ENCODE peak calls at places on chromosomes 5 and 9, in four cellular contexts. V is tibial artery, Y is osteocyte, K is WTC11. A is an unnamed sample.

GRCh38 chr5:122877518-122877917 is 32.1 kb downstream of the SNX24 start:
- DNase-seq in K (no peak), Y (no peak), V (no peak), A (no peak)

GRCh38 chr9:114499528-114499927 is 5.7 kb downstream of the WHRN start:
- DNase-seq in Y (no peak), K (no peak), V (no peak), A (peak)

GRCh38 chr5:141135030-141135717 is at the start of gene PCDHB5:
- DNase-seq in V (no peak), K (peak), Y (no peak), A (peak)

GRCh38 chr5:179908528-179908927 is 831 bp upstream of the TBC1D9B start:
- DNase-seq in K (peak), V (no peak), Y (no peak), A (peak)

GRCh38 chr9:117723986-117724654 is 19.9 kb downstream of the TLR4 start:
- DNase-seq in V (no peak), K (no peak), Y (no peak), A (no peak)

GRCh38 chr9:87868635-87869034 is 14.0 kb upstream of the SPATA31E1 start:
- DNase-seq in V (no peak), K (no peak), Y (peak), A (no peak)

GRCh38 chr5:132260714-132261615 is 3.5 kb downstream of the PDLIM4 start:
- DNase-seq in V (peak), K (no peak), Y (peak), A (no peak)

GRCh38 chr9:81993656-81994055 is 5.1 kb downstream of the SPATA31D1 start:
- DNase-seq in K (no peak), V (no peak), Y (no peak), A (no peak)

GRCh38 chr5:3432135-3432534 is 163.5 kb upstream of the IRX1 start:
- DNase-seq in V (no peak), K (no peak), Y (no peak), A (no peak)

GRCh38 chr5:71452876-71453275 is 2.6 kb upstream of the BDP1 start:
- DNase-seq in K (no peak), V (no peak), Y (no peak), A (no peak)

GRCh38 chr5:56569576-56569975 is 245.8 kb upstream of the MAP3K1 start:
- DNase-seq in Y (no peak), V (no peak), K (no peak), A (no peak)

GRCh38 chr9:73680831-73681230 is 529.2 kb downstream of the ANXA1 start:
- DNase-seq in K (no peak), V (no peak), Y (no peak), A (no peak)

GRCh38 chr9:97510797-97511761 is 9.6 kb downstream of the TMOD1 start:
- DNase-seq in Y (peak), K (no peak), V (peak), A (no peak)

GRCh38 chr5:96344678-96345612 is 88.1 kb downstream of the PCSK1 start:
- DNase-seq in Y (no peak), V (no peak), K (no peak), A (no peak)

GRCh38 chr9:72915659-72916058 is 37.2 kb downstream of the ALDH1A1 start:
- DNase-seq in K (no peak), V (no peak), Y (no peak), A (no peak)

GRCh38 chr5:180090769-180091546 is 19.4 kb upstream of the RNF130 start:
- DNase-seq in Y (no peak), K (peak), V (peak), A (no peak)

GRCh38 chr5:15968994-15969393 is 210.6 kb downstream of the MARCHF11 start:
- DNase-seq in K (no peak), V (no peak), Y (no peak), A (no peak)

GRCh38 chr9:136587145-136587943 is 41.5 kb upstream of the NOTCH1 start:
- DNase-seq in V (no peak), K (peak), Y (no peak), A (peak)

GRCh38 chr5:79224275-79224984 is 11.5 kb upstream of the JMY start:
- DNase-seq in Y (no peak), K (no peak), V (no peak), A (no peak)

GRCh38 chr9:130444565-130445221 is at the start of gene ASS1:
- DNase-seq in K (peak), V (peak), Y (no peak), A (peak)

GRCh38 chr9:13557724-13558123 is 278.2 kb upstream of the MPDZ start:
- DNase-seq in Y (no peak), K (no peak), V (no peak), A (no peak)

GRCh38 chr5:62354028-62354874 is 48.2 kb downstream of the KIF2A start:
- DNase-seq in V (no peak), K (no peak), Y (no peak), A (no peak)

GRCh38 chr5:124649548-124650501 is 96.6 kb downstream of the ZNF608 start:
- DNase-seq in K (no peak), Y (no peak), V (peak), A (no peak)

GRCh38 chr5:119049824-119050449 is 20.9 kb upstream of the DMXL1 start:
- DNase-seq in K (no peak), Y (no peak), V (no peak), A (no peak)

GRCh38 chr5:55350754-55351153 is 43.0 kb downstream of the MTREX start:
- DNase-seq in Y (no peak), V (no peak), K (no peak), A (no peak)

GRCh38 chr5:65506961-65507360 is 25.2 kb upstream of the ADAMTS6 start:
- DNase-seq in Y (no peak), K (no peak), V (no peak), A (no peak)

GRCh38 chr5:151186052-151186451 is 28.5 kb upstream of the ANXA6 start:
- DNase-seq in K (no peak), Y (no peak), V (no peak), A (no peak)

GRCh38 chr5:34552686-34553085 is 103.4 kb upstream of the RAI14 start:
- DNase-seq in V (no peak), K (no peak), Y (no peak), A (no peak)

GRCh38 chr9:61673664-61674381 is 484.0 kb downstream of the SPATA31A7 start:
- DNase-seq in K (no peak), Y (peak), V (peak), A (no peak)

GRCh38 chr9:4009006-4009511 is 290.8 kb downstream of the GLIS3 start:
- DNase-seq in Y (no peak), V (no peak), K (no peak), A (no peak)

GRCh38 chr9:3960661-3961144 is 339.2 kb downstream of the GLIS3 start:
- DNase-seq in Y (no peak), V (no peak), K (no peak), A (no peak)

GRCh38 chr5:153402550-153402949 is 87.9 kb upstream of the GRIA1 start:
- DNase-seq in Y (no peak), K (no peak), V (no peak), A (no peak)

GRCh38 chr5:140205216-140205615 is 30.2 kb downstream of the CYSTM1 start:
- DNase-seq in Y (no peak), V (no peak), K (no peak), A (no peak)

GRCh38 chr9:82164159-82164558 is 175.6 kb downstream of the SPATA31D1 start:
- DNase-seq in Y (no peak), K (no peak), V (no peak), A (no peak)

DNA sequence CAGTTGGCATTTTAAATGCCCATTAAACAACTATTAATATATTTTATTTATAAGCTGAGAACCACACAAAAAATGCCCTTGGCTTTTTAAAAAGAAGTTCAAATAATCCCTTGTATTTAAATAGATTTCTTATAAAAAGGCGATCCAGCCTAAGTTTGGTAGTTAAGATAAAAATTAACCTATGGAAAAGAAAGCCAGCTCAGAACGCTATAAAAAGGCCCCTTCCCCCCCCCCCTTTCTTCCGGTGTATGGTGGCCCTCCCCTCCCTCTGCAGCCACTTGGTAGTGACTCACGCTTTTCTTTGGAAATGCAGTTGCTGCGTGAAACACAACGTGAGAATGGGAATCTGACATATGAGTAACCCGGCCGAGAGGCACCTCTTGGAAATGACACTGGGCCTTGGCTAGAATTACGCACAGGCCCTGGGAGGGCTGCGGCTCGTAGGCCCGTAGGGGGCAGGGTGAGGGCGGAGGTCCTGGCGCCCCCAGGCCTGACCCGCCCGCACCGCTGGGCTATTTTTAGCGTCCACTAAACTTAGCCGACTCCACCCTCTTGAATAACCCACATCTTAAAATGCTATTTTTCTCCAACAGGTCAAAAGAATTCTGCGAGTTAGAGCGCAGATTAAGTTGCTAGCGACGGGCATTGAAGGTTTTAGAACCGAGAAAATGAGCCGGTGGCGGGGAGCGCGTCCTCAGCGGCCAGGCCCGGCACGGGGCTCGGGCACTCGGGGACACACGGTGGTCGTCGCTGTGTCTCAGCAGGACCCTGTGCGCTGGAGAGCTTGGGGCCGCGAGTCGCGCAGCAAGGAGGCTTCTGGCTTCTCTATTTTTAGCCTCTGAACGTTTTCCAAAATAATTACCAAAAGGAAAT is 168.7 kb downstream of the AUH start:
- DNase-seq in Y (peak), K (peak), V (peak), A (peak)
- TF ChIP-seq CTCF in Y (no peak), K (no peak), V (peak), A (peak)

GRCh38 chr9:75599249-75599648 is 291.2 kb upstream of the PCSK5 start:
- DNase-seq in Y (no peak), K (no peak), V (no peak), A (no peak)

GRCh38 chr9:75602074-75602473 is 288.4 kb upstream of the PCSK5 start:
- DNase-seq in K (no peak), Y (no peak), V (no peak), A (no peak)

GRCh38 chr9:75604661-75605060 is 285.8 kb upstream of the PCSK5 start:
- DNase-seq in V (no peak), K (no peak), Y (no peak), A (no peak)

DNA sequence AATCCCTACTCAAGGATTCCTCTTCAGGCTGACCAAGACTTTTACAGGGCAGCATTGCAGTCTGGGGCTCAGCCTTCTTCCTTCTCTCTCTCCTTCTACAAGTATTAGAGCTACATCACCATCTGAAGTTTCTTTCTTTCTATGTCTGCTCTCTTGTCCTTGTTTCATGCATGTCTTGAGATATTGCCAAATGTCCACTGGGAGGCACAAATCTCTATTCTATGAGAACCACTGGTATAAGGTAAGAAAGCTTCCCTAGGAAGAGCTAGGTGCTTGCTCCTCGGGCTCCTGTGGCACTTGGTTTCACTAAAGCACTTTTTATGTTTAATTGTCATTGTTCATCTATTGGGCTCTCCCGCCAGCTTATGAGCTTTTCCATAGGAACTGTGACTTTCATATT is 289.2 kb upstream of the PCSK5 start:
- DNase-seq in Y (no peak), K (no peak), V (no peak), A (no peak)
- TF ChIP-seq CTCF in Y (no peak), K (no peak), V (no peak), A (no peak)

DNA sequence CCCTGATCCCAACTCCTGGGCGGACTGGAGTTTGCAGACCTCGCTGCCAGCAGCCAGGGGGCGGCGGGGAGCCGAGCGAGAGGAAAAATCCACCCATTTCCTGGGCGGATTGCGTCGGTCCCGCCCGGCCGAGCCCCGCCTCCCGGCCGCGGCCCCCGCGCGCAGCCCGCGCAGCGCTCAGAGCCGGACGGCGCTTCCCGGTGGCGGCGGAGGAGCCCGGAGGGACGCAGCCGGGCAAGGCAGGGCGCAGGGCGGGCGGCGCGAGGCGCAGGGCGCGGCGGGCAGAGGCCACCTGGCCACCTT is at the start of gene OLFM1:
- DNase-seq in V (peak), Y (no peak), K (peak), A (peak)
- TF ChIP-seq CTCF in V (peak), Y (peak), K (peak), A (peak)

DNA sequence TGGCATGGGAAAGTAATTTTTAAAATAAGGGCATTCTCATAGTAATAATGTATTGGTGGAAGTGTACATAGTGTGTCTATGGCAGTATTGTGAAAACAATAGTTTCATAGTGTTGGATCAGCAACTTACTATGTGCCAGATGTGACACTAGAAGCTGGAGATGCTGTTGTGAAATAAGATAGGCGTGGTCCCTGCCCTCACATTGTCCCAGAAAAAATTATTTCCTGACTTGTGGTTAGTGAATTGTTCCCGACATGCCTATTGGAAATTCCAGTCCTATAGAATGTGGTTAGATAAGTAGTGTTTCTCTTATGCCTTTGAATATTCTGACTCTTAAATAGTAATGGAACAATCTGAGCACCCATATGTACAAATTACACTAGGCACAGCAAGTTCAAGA is 55.3 kb upstream of the MTAP start:
- DNase-seq in Y (no peak), V (no peak), K (no peak), A (no peak)
- TF ChIP-seq CTCF in Y (no peak), V (no peak), K (no peak), A (no peak)

DNA sequence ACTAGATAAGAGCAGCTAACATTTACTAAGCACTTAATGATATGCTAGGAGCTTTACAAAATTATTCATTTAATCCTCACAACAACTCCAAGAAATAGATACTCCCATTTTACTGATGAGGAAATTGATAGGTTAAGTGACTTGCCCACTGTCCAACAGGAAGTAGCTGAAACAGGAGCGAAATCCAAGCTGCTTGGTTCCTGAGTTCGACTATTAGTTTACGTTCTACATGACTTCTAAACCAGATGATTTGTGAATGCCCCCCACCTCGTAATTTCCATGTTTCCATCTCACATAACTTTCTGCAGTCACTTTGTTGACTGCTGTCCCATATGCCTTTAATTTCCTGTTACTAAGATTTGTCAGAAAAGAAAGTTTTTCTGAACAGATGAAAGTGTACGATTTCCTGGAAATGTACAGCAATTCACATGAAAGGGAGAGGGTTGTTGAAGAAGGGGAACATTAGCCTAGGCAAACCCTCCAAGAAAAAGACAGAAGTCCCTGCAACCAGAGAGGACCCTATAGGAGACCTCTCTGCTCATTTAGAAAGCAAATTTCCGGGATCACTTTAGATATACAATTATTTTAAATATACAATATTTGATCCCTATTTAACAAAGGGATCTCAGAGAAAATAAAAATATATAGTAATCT is 279.1 kb upstream of the EFNA5 start:
- DNase-seq in Y (no peak), V (no peak), K (no peak), A (no peak)
- TF ChIP-seq CTCF in Y (no peak), V (no peak), K (no peak), A (no peak)

DNA sequence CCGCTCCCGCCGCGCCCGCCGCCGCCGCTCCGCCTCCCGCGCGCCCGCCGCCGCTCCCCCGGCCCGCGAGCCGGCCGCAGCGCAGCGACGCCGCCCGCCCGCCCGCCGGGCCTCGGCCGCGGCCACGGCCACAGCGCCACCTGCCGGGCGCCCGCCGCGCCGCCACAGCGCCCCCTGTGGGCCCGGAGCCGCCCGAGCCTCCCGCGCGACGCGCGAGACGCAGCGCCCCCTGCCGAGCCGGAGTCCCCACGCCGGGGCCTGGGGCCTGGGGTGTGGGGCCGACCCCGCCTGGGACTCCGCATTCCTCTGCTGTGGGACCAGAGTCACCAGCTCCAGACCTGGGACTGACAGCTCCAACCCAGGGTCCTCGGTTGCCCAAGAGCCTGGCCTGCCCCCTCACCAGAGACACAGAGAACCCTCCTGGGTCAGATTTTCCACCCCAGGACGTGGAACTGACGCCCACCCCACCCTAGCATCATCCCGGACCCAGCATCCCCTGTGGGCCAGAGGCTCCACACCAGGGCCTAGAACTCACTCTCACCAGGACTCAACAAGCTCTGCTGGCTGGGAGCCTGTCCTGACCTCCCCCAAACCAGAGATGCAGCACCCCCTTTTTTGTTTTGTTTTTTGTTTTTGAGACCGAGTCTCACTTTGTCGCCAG is at the start of gene RAPGEF1:
- DNase-seq in Y (peak), V (peak), K (peak), A (peak)
- TF ChIP-seq CTCF in Y (peak), V (peak), K (peak), A (peak)

GRCh38 chr9:112945620-112946208 is 55.0 kb upstream of the SLC46A2 start:
- DNase-seq in K (peak), Y (no peak), V (no peak), A (peak)
- TF ChIP-seq CTCF in K (peak), Y (no peak), V (no peak), A (peak)

GRCh38 chr9:31996331-31996730 is 388.1 kb upstream of the ACO1 start:
- DNase-seq in K (no peak), V (no peak), Y (no peak), A (no peak)
- TF ChIP-seq CTCF in K (no peak), V (no peak), Y (no peak), A (no peak)